ENCODE peak calls at places on chromosome 13, in ten cellular contexts. E is CD8-positive, alpha-beta T cell; Z is uterus; R is mammary epithelial cell; L is heart left ventricle; J is left lung; W is tibial artery; U is breast epithelium; Q is H9; G is lung. B is an unnamed sample. For H3K9me3 and H3K27me3, the result is how much of the 10 kb centered on the place peaks cover.

GRCh38 chr13:48741377-48741776 is 87.6 kb downstream of the CYSLTR2 start:
- DNase-seq in J (no peak), Z (no peak), E (no peak), Q (no peak), U (no peak), R (peak), G (no peak), L (no peak), W (no peak), B (no peak)

GRCh38 chr13:83845121-83845520 is 37.2 kb downstream of the SLITRK1 start:
- DNase-seq in R (no peak), J (no peak), L (no peak), U (no peak), W (no peak), G (no peak), Q (no peak), E (no peak), Z (no peak), B (no peak)

GRCh38 chr13:30619731-30620130 is 2.0 kb downstream of the USPL1 start:
- DNase-seq in R (no peak), Z (no peak), E (no peak), G (no peak), U (no peak), W (no peak), J (no peak), Q (no peak), L (no peak), B (no peak)

GRCh38 chr13:36302289-36302688 is 4.7 kb upstream of the CCDC169 start:
- DNase-seq in W (no peak), L (no peak), U (no peak), Z (no peak), J (no peak), Q (no peak), R (no peak), G (no peak), E (no peak), B (no peak)

GRCh38 chr13:22357132-22357531 is 686.3 kb downstream of the FGF9 start:
- DNase-seq in Z (no peak), Q (no peak), E (no peak), W (no peak), G (no peak), R (no peak), L (peak), U (no peak), J (no peak), B (no peak)

GRCh38 chr13:29883941-29884518 is 33.6 kb upstream of the UBL3 start:
- DNase-seq in Z (no peak), E (no peak), G (no peak), L (no peak), U (no peak), W (no peak), Q (no peak), J (no peak), R (no peak), B (no peak)

GRCh38 chr13:52195052-52195837 is 35.8 kb upstream of the NEK3 start:
- DNase-seq in G (peak), Q (peak), Z (peak), J (peak), W (peak), R (peak), E (peak), L (peak), U (peak), B (peak)

GRCh38 chr13:95603887-95604533 is 40.5 kb downstream of the DZIP1 start:
- DNase-seq in G (no peak), L (no peak), Q (no peak), W (no peak), U (no peak), R (peak), J (no peak), Z (no peak), E (no peak), B (no peak)

GRCh38 chr13:67515895-67516294 is 285.8 kb upstream of the PCDH9 start:
- DNase-seq in R (no peak), U (no peak), Z (no peak), Q (no peak), E (no peak), J (no peak), W (no peak), L (no peak), G (no peak), B (no peak)

GRCh38 chr13:102183509-102184182 is 218.2 kb downstream of the FGF14 start:
- DNase-seq in Z (no peak), G (no peak), Q (no peak), U (no peak), L (no peak), W (no peak), R (no peak), J (no peak), E (no peak), B (no peak)

GRCh38 chr13:102185375-102185984 is 216.4 kb downstream of the FGF14 start:
- DNase-seq in J (no peak), Z (no peak), G (no peak), Q (no peak), E (no peak), R (no peak), L (no peak), U (no peak), W (no peak), B (no peak)

GRCh38 chr13:102187313-102187712 is 214.5 kb downstream of the FGF14 start:
- DNase-seq in E (no peak), Z (no peak), G (no peak), U (no peak), J (no peak), L (no peak), Q (no peak), W (no peak), R (no peak), B (no peak)

GRCh38 chr13:102182170-102182569 is 219.7 kb downstream of the FGF14 start:
- DNase-seq in G (no peak), Q (no peak), Z (no peak), R (no peak), J (no peak), L (no peak), W (no peak), U (no peak), E (no peak), B (no peak)
- H3K9me3 ChIP-seq in G (under half), Q (under half), Z (under half), R (under half), J (under half), L (under half), W (under half), U (under half), E (under half), B (under half)

DNA sequence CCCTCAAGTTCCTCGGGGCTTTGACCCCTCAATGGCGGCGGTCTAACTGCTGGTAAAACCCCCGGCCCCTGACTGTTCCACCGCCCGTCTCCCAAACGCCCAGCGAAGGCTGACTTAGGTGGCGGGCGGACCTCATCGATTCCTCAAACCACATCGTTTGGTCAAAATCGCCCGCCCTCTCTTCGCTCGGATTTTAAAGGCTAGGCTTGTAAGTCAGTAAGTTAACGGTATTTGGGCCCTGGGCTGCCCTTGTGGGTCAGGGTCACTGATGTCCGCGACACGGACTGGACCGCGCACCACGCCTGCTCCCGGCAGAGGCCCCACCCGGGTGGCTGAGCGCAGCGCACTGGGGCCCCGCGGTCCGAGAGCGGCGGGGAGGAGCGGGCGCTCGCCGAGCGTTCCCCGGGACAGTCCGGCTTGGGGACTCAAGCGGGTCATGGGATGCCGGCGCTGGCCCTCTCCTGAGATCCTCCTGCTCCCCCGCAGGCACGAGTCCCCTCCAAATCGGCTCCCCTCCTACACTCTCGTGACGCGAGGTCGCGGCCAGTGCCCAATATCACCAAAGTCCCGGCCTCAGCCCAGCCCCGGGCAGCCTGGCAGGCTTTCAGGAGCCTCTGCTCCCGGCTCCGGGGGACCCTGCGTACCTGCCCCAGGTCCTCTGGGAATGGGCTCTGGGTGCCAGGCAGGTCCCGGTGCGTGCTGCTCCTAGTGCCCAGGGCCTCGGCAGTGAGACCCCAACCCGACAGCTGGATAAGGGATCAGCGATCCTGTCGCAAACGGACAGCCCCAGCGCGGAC is 990 bp downstream of the FLT1 start:
- DNase-seq in Q (no peak), G (no peak), U (no peak), J (no peak), W (no peak), Z (no peak), R (no peak), L (no peak), E (no peak), B (no peak)
- H3K27me3 ChIP-seq in Q (under half), G (under half), U (under half), J (half or more), W (half or more), Z (under half), R (under half), L (under half), E (under half), B (half or more)

DNA sequence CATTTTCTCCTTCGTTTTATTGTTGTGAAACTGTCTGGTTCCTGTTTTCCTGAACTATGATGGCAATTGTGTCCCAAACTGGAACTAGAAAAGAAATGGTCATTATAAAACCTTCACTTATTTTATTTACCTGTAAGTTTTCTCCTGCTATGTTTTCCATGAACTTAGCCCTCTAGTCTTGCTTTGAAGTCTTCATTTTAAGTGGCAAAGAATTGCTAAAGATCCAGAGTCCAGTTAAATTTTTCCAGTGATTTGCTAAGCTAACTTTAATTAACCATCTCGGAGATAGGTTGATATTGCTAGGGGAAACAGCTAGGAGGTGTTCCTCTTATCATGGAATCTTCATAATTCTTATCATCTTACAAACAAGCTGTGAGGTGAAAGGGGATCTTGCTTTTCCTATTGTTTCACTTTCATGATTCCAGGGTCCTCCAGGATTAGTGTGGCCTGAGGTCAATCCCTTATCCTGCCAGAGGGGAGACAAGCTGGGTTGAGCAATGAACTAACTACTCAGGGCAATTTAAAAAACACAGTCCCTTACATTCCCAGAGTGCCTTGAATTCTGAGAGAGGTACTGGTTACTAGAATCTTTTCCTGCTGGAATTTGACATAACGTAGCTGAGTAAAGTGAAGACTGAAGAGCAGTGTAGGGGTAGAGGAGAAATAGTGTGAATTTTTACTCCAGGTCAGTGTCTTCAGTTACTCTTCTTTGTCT is 112.5 kb downstream of the ESD start:
- DNase-seq in Q (peak), U (no peak), J (no peak), L (no peak), Z (no peak), E (no peak), W (no peak), G (no peak), R (no peak), B (no peak)
- TF ChIP-seq CTCF in Q (peak), U (no peak), J (no peak), L (no peak), Z (peak), E (no peak), W (no peak), G (no peak), R (no peak), B (no peak)

DNA sequence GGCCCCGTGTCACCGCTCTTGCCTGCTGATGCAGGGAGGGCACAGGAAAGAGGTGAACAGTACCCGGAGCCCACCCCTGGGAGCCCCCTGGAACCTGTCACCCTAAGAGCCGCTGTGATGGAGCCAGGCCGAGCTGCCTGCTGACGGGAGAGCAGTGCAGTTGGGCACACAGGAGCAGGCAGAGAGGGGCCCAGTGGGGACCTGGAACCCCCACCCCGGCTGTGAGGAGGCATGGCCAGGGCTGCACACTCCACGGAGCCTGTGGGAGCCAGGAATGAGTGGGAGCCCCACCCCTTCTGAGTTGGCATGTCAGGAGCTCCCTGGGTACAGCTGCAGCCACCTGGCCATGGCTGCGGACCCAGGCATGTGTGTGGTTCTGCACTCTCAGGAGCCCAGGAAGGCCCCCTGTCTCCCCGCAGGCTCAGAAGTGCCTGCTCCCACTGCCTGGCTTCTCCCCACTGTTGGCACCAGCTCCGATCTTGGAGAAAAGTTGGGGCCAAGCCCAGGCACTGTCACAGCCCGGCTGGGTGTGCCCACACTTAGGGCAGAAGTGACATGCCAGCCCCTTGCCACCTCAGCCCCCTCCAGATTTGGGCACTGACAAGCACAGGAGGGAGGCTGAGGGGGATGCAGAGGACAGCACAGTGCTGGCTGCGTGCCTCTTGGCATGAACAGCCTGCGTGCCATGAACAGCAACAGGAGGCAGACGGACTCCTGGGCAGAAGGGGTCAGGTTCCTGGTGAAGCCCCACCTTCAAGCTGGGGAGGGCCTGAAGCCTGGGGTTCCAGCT is 6.3 kb downstream of the CFAP97D2 start:
- DNase-seq in L (peak), J (no peak), U (no peak), G (no peak), Q (no peak), Z (no peak), W (no peak), E (no peak), R (no peak), B (no peak)
- H3K9me3 ChIP-seq in L (under half), J (under half), U (under half), G (under half), Q (under half), Z (under half), W (under half), E (under half), R (under half), B (under half)

GRCh38 chr13:100664171-100664900 is 10.3 kb downstream of the TMTC4 start:
- DNase-seq in L (no peak), G (no peak), R (no peak), W (no peak), U (no peak), J (no peak), Z (no peak), E (no peak), Q (no peak), B (no peak)
- H3K27me3 ChIP-seq in L (under half), G (under half), R (under half), W (under half), U (under half), J (under half), Z (under half), E (under half), Q (under half), B (under half)

DNA sequence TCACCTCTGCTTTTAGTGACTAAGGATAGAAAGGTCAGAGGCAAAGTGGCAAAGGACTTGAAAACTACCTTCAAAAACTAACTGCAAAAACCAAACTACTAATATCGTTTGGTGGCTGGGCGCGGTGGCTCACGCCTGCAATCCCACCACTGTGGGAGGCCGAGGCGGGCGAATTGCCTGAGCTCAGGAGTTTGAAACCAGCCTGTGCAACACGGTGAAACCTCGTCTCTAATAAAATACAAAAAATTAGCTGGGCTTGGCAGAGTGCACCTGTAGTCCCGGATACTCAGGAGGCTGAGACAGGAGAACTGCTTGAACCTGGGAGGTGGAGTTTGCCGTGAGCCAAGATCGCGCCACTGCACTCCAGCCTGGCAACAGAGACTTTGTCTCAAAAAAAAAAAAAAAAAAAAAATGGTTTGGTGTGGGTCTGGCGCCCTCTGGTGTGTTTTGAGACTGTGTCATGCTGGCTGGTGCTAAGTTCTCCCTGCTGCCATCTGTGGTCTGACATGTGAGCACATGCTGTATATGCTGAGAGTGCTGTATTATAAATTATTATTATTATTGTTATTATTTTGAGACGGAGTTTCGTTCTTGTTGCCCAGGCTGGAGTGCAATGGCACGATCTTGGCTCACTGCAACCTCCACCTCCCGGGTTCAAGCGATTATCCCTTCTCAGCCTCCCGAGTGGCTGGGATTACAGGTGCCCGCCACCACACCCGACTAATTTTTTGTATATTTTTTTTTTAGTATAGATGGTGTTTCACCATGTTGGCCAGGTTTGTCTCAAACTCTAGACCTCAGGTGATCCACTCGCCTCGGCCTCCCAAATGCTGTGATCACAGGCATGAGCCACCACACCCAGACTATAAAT is 36.0 kb upstream of the RNF17 start:
- DNase-seq in J (peak), G (peak), E (peak), Q (peak), U (no peak), W (peak), L (peak), R (peak), Z (no peak), B (peak)
- TF ChIP-seq CTCF in J (peak), G (peak), E (peak), Q (peak), U (peak), W (peak), L (peak), R (peak), Z (peak), B (peak)

GRCh38 chr13:19169991-19170390 is 11.6 kb downstream of the TUBA3C start:
- DNase-seq in L (no peak), Q (no peak), G (no peak), Z (no peak), W (no peak), R (no peak), E (no peak), U (no peak), J (no peak), B (no peak)
- H3K9me3 ChIP-seq in L (under half), Q (half or more), G (under half), Z (under half), W (under half), R (under half), E (under half), U (under half), J (under half), B (under half)

B was measured in CD4-positive, alpha-beta T cell.